ENCODE peak calls at places on chromosomes 5 and 9, in ten cellular contexts. Z is naive B cell; B is fibroblast of the aortic adventitia; Y is stimulated activated CD4-positive, alpha-beta T cell treated with anti-CD3 and anti-CD28 coated beads, TNF-alpha, amount 100 ng/mL, for 1 hour; A is substantia nigra; W is IMR-90; H is astrocyte of the spinal cord; Q is endodermal cell; J is stimulated activated CD8-positive, alpha-beta memory T cell treated with anti-CD3 and anti-CD28 coated beads, Interleukin-7, amount 100 ng/mL, for 4 hours; E is ELF-1. F is an unnamed sample.

GRCh38 chr5:33631786-33632185 is 191.0 kb downstream of the TARS1 start:
- DNase-seq in W (peak), A (no peak), E (no peak), B (peak), J (no peak), Z (no peak), Y (no peak), Q (no peak), H (peak), F (no peak)

GRCh38 chr9:3896576-3896975 is 370.8 kb upstream of the RFX3 start:
- DNase-seq in Y (no peak), A (no peak), J (no peak), H (no peak), E (no peak), W (no peak), Z (no peak), Q (no peak), B (no peak), F (no peak)

GRCh38 chr9:109912726-109913460 is 132.9 kb downstream of the PALM2AKAP2 start:
- DNase-seq in Q (peak), H (no peak), B (peak), Z (no peak), A (no peak), J (no peak), W (peak), Y (no peak), E (no peak), F (no peak)

GRCh38 chr5:78552729-78553341 is 95.7 kb downstream of the LHFPL2 start:
- DNase-seq in B (no peak), A (no peak), Q (no peak), E (no peak), Y (no peak), J (no peak), W (no peak), H (no peak), Z (no peak), F (no peak)

GRCh38 chr5:75460532-75460931 is 50.9 kb downstream of the CERT1 start:
- DNase-seq in A (no peak), J (no peak), B (no peak), E (no peak), W (no peak), H (no peak), Z (no peak), Q (no peak), Y (no peak), F (no peak)

GRCh38 chr5:139389701-139390638 is at the start of gene MZB1:
- DNase-seq in J (peak), Q (peak), H (no peak), E (no peak), A (no peak), Z (peak), Y (peak), W (no peak), B (no peak), F (no peak)

GRCh38 chr9:37333288-37333687 is 89.2 kb upstream of the GRHPR start:
- DNase-seq in A (no peak), J (no peak), B (no peak), W (no peak), E (no peak), H (no peak), Y (no peak), Z (no peak), Q (no peak), F (no peak)

GRCh38 chr5:136043551-136043950 is 14.8 kb downstream of the TGFBI start:
- DNase-seq in Y (no peak), H (no peak), W (no peak), Z (no peak), B (no peak), E (no peak), Q (no peak), J (no peak), A (no peak), F (no peak)

GRCh38 chr9:91500509-91501011 is 76.9 kb upstream of the NFIL3 start:
- DNase-seq in J (no peak), A (no peak), H (peak), Z (no peak), E (no peak), B (peak), Q (no peak), W (peak), Y (no peak), F (no peak)

GRCh38 chr9:71758277-71758676 is 10.0 kb downstream of the CEMIP2 start:
- DNase-seq in A (no peak), W (no peak), Y (no peak), E (peak), Z (no peak), Q (peak), B (no peak), J (no peak), H (no peak), F (no peak)

GRCh38 chr9:15136646-15137045 is 170.4 kb downstream of the TTC39B start:
- DNase-seq in Z (no peak), E (peak), W (no peak), Y (no peak), Q (peak), B (peak), H (no peak), A (no peak), J (no peak), F (no peak)

GRCh38 chr9:136237486-136238341 is 7.9 kb downstream of the QSOX2 start:
- DNase-seq in H (no peak), Q (no peak), B (no peak), E (no peak), Z (no peak), Y (no peak), J (no peak), W (no peak), A (no peak), F (no peak)

GRCh38 chr5:78795757-78796156 is 147.2 kb upstream of the LHFPL2 start:
- DNase-seq in B (peak), A (no peak), H (peak), E (no peak), Y (no peak), W (no peak), Z (no peak), J (no peak), Q (no peak), F (no peak)

GRCh38 chr9:122810306-122810946 is 10.5 kb downstream of the OR1K1 start:
- DNase-seq in H (peak), E (peak), Y (peak), A (peak), Q (peak), Z (peak), J (peak), W (peak), B (peak), F (peak)

GRCh38 chr5:2748180-2748840 is 3.2 kb downstream of the IRX2 start:
- DNase-seq in W (no peak), B (no peak), J (no peak), Z (no peak), Y (no peak), A (no peak), H (no peak), Q (no peak), E (peak), F (no peak)

GRCh38 chr5:19988447-19988846 is 447 bp upstream of the CDH18 start:
- DNase-seq in J (no peak), H (no peak), B (no peak), E (no peak), W (no peak), A (no peak), Y (no peak), Q (no peak), Z (no peak), F (no peak)

GRCh38 chr5:115262405-115263247 is at the start of gene PGGT1B:
- DNase-seq in B (peak), Y (no peak), A (peak), H (peak), Z (peak), Q (peak), E (peak), J (peak), W (peak), F (peak)